ENCODE peak calls at places on chromosome 4, in five cellular contexts. C, F, H, A and T are unnamed samples.

GRCh38 chr4:113760094-113760851 is 1.3 kb downstream of the CAMK2D start:
- DNase-seq in C (peak), F (peak), H (no peak), A (peak), T (peak)

GRCh38 chr4:3681191-3681590 is 85.0 kb upstream of the ADRA2C start:
- DNase-seq in C (no peak), F (no peak), H (no peak), A (peak), T (no peak)

GRCh38 chr4:40629401-40630334 is at the start of gene RBM47:
- DNase-seq in C (peak), F (no peak), H (no peak), A (peak), T (peak)

GRCh38 chr4:69759189-69759604 is 1.2 kb downstream of the SULT1B1 start:
- DNase-seq in C (no peak), F (no peak), H (no peak), A (no peak), T (no peak)

GRCh38 chr4:7581477-7581876 is 146.7 kb upstream of the PSAPL1 start:
- DNase-seq in C (peak), F (no peak), H (no peak), A (no peak), T (peak)

GRCh38 chr4:173360587-173361221 is 10.1 kb upstream of the SAP30 start:
- DNase-seq in C (peak), F (peak), H (no peak), A (no peak), T (no peak)

GRCh38 chr4:5957091-5957490 is 61.1 kb downstream of the C4orf50 start:
- DNase-seq in C (no peak), F (no peak), H (no peak), A (no peak), T (no peak)

GRCh38 chr4:37146260-37146659 is 98.3 kb upstream of the NWD2 start:
- DNase-seq in C (no peak), F (no peak), H (no peak), A (no peak), T (no peak)

GRCh38 chr4:53576676-53577372 is 14.5 kb downstream of the LNX1 start:
- DNase-seq in C (peak), F (no peak), H (no peak), A (no peak), T (no peak)

GRCh38 chr4:116020141-116020722 is 906.8 kb upstream of the NDST4 start:
- DNase-seq in C (no peak), F (no peak), H (no peak), A (no peak), T (no peak)

GRCh38 chr4:7842384-7843279 is 97.0 kb downstream of the AFAP1 start:
- DNase-seq in C (peak), F (peak), H (peak), A (peak), T (peak)

GRCh38 chr4:146333187-146333894 is 119.0 kb downstream of the REELD1 start:
- DNase-seq in C (peak), F (no peak), H (no peak), A (no peak), T (no peak)

GRCh38 chr4:57916479-57916878 is 806.3 kb upstream of the IGFBP7 start:
- DNase-seq in C (no peak), F (no peak), H (no peak), A (no peak), T (no peak)

GRCh38 chr4:180391613-180392012 is 1851.6 kb upstream of the TENM3 start:
- DNase-seq in C (no peak), F (no peak), H (no peak), A (no peak), T (no peak)

GRCh38 chr4:163331629-163332360 is 601 bp downstream of the NPY1R start:
- DNase-seq in C (no peak), F (peak), H (no peak), A (no peak), T (no peak)
- H3K4me3 ChIP-seq in C (peak), F (peak), H (peak), A (peak), T (peak)

DNA sequence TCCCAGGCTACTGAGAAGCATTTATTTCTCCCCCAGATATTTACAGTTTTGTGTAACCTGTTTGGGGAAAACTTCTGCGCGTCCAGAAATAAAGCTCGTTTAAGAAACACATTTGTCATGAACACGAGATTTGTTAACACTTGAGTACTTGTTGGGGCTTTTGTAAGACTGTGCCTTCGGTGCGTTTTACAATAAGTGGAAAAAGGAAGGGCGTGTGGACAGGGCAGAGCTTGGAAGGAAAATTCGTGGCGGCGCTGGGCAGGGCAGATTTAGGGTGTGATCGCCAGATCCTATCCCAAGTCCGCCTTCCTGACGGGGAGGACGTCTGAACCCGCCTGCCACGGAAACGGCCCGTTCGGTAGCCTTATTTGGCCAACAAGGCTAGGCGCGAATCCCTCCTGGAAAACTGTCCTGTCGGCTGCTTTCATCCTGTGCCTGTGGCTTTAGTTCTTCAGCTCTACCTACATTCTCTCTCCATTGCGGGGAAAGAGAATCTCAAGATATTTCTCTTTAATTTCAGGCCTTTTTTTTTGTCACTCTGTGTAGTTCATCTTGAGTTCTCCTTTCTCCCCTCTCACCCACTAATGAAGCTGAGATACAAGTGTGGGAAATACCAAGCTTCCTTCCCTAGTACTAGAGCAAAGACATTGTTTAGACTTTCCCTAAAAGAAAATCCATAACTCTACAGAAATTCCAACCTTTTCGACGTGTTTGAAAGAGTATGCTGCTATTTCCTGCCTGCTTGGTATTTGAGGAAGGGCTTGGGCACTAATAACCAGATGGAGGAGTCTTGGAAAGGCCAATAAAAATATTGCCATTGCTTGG is 946 bp downstream of the PDLIM5 start:
- DNase-seq in C (peak), F (peak), H (peak), A (peak), T (peak)
- TF ChIP-seq POLR2A in C (no peak), F (no peak), H (peak), A (peak), T (no peak)

DNA sequence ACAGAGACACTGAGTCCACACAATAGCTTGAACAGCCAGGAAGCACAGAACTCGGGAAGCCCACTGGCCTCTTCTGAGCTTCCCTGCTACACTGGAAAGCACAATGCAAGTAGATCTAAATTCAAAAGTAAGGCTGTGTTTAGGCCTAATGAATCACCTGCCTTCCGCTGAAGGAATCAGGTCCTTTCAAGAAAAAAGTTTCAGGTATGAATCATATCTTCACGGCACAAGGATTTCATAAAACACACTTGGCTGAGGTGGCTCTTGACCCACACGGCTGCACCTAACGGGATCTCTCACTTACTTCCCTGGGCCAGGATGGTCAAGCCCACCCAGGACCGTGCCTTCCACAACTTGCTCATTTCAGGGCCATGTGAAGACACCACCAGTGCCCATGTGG is 59.3 kb downstream of the IRF2 start:
- DNase-seq in C (no peak), F (no peak), H (no peak), A (no peak), T (no peak)
- H3K27ac ChIP-seq in C (no peak), F (no peak), H (no peak), A (no peak), T (no peak)

DNA sequence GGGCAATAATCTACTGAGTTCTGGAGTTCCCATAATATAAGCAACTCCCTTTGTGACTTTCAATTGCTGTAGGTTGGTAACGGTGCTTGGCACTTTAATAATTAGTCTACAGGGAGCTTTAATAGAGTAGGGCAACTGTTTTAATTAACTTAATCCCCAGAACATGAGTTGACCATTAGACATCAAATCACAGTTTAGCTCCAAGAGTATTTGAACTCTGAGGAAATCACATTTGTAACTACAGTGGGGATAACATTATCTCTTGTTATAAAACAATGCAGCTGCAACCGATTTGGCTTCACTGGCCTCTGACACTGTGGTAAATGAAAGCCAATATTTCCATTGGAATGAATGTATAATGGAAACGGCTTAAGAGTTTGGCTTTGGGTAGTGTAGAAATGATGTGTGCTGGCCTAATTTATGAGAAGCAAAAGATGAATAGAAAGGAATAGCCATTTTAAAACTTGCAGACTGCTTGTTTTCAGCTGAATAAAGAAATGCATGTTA is 1602.6 kb downstream of the STIM2 start:
- DNase-seq in C (peak), F (no peak), H (no peak), A (no peak), T (no peak)
- H3K4me3 ChIP-seq in C (no peak), F (no peak), H (no peak), A (no peak), T (no peak)

GRCh38 chr4:77157859-77158486 is 966 bp downstream of the CCNG2 start:
- DNase-seq in C (peak), F (peak), H (peak), A (peak), T (peak)
- TF ChIP-seq POLR2A in C (peak), F (no peak), H (peak), A (no peak), T (no peak)

DNA sequence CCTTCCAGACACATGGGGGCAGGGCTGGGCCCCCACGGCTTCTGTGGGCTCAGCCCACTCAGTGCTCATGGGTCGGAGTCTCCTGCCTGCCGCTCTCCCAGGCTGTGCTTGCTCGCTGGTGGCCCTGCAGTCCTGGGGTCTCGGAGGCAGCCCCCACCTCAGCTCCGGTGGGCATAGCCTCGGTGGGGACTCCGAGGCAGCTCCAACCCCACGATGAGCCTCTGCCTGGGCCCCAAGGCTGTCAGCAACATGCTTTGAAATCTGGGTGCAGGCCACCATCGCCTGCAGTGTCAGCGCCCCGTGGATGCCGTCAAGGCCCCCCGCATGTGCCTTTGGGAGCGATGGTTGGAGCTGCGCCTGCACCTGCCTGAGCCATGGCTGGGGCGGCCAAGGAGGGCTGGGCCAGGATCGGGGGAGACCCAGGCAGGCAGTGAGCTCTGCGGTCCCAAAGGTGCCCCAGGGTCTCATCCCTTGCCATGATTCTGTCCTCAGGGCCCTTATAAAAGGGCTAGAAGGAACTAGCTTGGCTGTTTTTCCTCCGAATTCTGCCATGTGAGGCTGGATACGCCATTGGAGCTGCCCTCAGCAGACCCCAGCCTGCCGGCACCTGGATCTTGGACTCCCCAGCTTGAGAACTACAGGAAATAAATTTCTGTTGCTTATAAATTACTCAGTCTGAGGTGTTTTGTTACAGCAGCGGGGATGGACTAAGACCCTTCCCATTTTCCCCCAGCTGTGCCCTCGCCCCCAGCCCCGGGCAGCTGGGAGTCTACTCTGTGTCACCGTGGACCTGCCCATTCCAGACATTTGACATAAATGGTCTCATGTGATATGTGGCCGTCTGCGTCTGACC is 30.4 kb upstream of the SPON2 start:
- DNase-seq in C (no peak), F (no peak), H (no peak), A (peak), T (peak)
- H3K27ac ChIP-seq in C (peak), F (no peak), H (peak), A (peak), T (peak)

GRCh38 chr4:182807346-182807745 is 109.8 kb downstream of the DCTD start:
- DNase-seq in C (no peak), F (no peak), H (no peak), A (no peak), T (no peak)
- H3K4me3 ChIP-seq in C (no peak), F (no peak), H (peak), A (no peak), T (no peak)

GRCh38 chr4:186265683-186266648 is at the start of gene F11:
- DNase-seq in C (no peak), F (no peak), H (no peak), A (no peak), T (no peak)
- TF ChIP-seq POLR2A in C (no peak), F (no peak), H (no peak), A (no peak), T (no peak)

GRCh38 chr4:98496446-98496845 is 162.0 kb downstream of the TSPAN5 start:
- DNase-seq in C (no peak), F (no peak), H (no peak), A (no peak), T (no peak)
- H3K27ac ChIP-seq in C (no peak), F (no peak), H (no peak), A (no peak), T (no peak)